ENCODE peak calls at places on chromosomes 11 and 22, in nine cellular contexts. W, U, K, V, Z, B, R, G and L are unnamed samples.

GRCh38 chr11:14082338-14082737 is 119.8 kb downstream of the SPON1 start:
- DNase-seq in W (peak; percentile 18), U (no peak), K (no peak), V (no peak), Z (no peak), B (no peak), R (no peak), G (no peak), L (no peak)

GRCh38 chr11:16169946-16170345 is 186.4 kb downstream of the SOX6 start:
- DNase-seq in W (no peak), U (no peak), K (no peak), V (no peak), Z (no peak), B (no peak), R (no peak), G (no peak), L (no peak)

GRCh38 chr11:112590778-112591177 is 330.1 kb upstream of the PLET1 start:
- DNase-seq in W (peak; percentile 11), U (peak; percentile 50), K (no peak), V (no peak), Z (no peak), B (no peak), R (no peak), G (no peak), L (no peak)

GRCh38 chr11:19196458-19196857 is 5.3 kb downstream of the CSRP3 start:
- DNase-seq in W (no peak), U (no peak), K (no peak), V (peak; percentile 48), Z (no peak), B (no peak), R (no peak), G (no peak), L (no peak)

GRCh38 chr11:6663794-6664478 is 8.3 kb upstream of the DCHS1 start:
- DNase-seq in W (no peak), U (no peak), K (no peak), V (no peak), Z (no peak), B (no peak), R (no peak), G (no peak), L (no peak)

GRCh38 chr11:2092956-2093412 is 46.2 kb downstream of the IGF2 start:
- DNase-seq in W (peak; percentile 51), U (peak; percentile 36), K (peak; percentile 90), V (no peak), Z (peak; percentile 98), B (peak; percentile 59), R (peak; percentile 80), G (peak; percentile 75), L (no peak)

GRCh38 chr11:75324189-75324588 is 27.3 kb downstream of the ARRB1 start:
- DNase-seq in W (no peak), U (no peak), K (no peak), V (no peak), Z (no peak), B (no peak), R (no peak), G (no peak), L (no peak)

GRCh38 chr11:67278135-67278938 is 10.8 kb upstream of the ANKRD13D start:
- DNase-seq in W (no peak), U (no peak), K (peak; percentile 65), V (no peak), Z (no peak), B (no peak), R (peak; percentile 15), G (no peak), L (no peak)

GRCh38 chr22:43993072-43993760 is 30.9 kb upstream of the PARVB start:
- DNase-seq in W (peak; percentile 80), U (peak; percentile 74), K (peak; percentile 66), V (peak; percentile 45), Z (peak; percentile 54), B (peak; percentile 78), R (peak; percentile 58), G (peak; percentile 40), L (peak; percentile 19)

GRCh38 chr11:44630511-44631210 is 65.2 kb downstream of the CD82 start:
- DNase-seq in W (no peak), U (no peak), K (peak; percentile 41), V (no peak), Z (peak; percentile 7), B (no peak), R (no peak), G (peak; percentile 10), L (no peak)

GRCh38 chr11:1857064-1857463 is 4.2 kb downstream of the LSP1 start:
- DNase-seq in W (no peak), U (no peak), K (no peak), V (no peak), Z (no peak), B (no peak), R (no peak), G (no peak), L (no peak)

GRCh38 chr22:30104501-30105156 is 24.4 kb downstream of the HORMAD2 start:
- DNase-seq in W (peak; percentile 20), U (no peak), K (no peak), V (no peak), Z (no peak), B (peak; percentile 15), R (no peak), G (no peak), L (no peak)

GRCh38 chr11:34349882-34350281 is 7.9 kb downstream of the ABTB2 start:
- DNase-seq in W (peak; percentile 30), U (no peak), K (no peak), V (no peak), Z (no peak), B (no peak), R (no peak), G (no peak), L (no peak)

GRCh38 chr11:18132341-18132740 is at the start of gene MRGPRX3:
- DNase-seq in W (no peak), U (peak; percentile 11), K (no peak), V (no peak), Z (no peak), B (peak; percentile 10), R (no peak), G (no peak), L (no peak)

GRCh38 chr22:39716534-39716933 is 146.0 kb downstream of the CACNA1I start:
- DNase-seq in W (no peak), U (no peak), K (no peak), V (no peak), Z (no peak), B (no peak), R (no peak), G (no peak), L (no peak)

GRCh38 chr11:73218830-73219215 is 742 bp downstream of the P2RY2 start:
- DNase-seq in W (no peak), U (no peak), K (no peak), V (no peak), Z (no peak), B (no peak), R (no peak), G (no peak), L (no peak)
- H3K4me3 ChIP-seq in W (no peak overlapping the region), U (peak overlapping the region; percentile 42), K (peak overlapping the region; percentile 52), V (peak overlapping the region; percentile 43), Z (peak overlapping the region; percentile 48), B (no peak overlapping the region), R (no peak overlapping the region), G (peak overlapping the region; percentile 62), L (no peak overlapping the region)

GRCh38 chr11:35553831-35554230 is 28.4 kb upstream of the PAMR1 start:
- DNase-seq in W (peak; percentile 84), U (peak; percentile 54), K (no peak), V (peak; percentile 2), Z (no peak), B (peak; percentile 97), R (no peak), G (no peak), L (no peak)

GRCh38 chr11:35555238-35555887 is 29.9 kb upstream of the PAMR1 start:
- DNase-seq in W (peak; percentile 89), U (peak; percentile 35), K (no peak), V (no peak), Z (no peak), B (peak; percentile 44), R (no peak), G (no peak), L (no peak)

GRCh38 chr11:35553021-35553420 is 27.6 kb upstream of the PAMR1 start:
- DNase-seq in W (no peak), U (no peak), K (no peak), V (no peak), Z (no peak), B (peak; percentile 56), R (no peak), G (no peak), L (no peak)

GRCh38 chr11:35558468-35558867 is 33.1 kb upstream of the PAMR1 start:
- DNase-seq in W (peak; percentile 33), U (peak; percentile 60), K (no peak), V (no peak), Z (no peak), B (no peak), R (no peak), G (no peak), L (no peak)

DNA sequence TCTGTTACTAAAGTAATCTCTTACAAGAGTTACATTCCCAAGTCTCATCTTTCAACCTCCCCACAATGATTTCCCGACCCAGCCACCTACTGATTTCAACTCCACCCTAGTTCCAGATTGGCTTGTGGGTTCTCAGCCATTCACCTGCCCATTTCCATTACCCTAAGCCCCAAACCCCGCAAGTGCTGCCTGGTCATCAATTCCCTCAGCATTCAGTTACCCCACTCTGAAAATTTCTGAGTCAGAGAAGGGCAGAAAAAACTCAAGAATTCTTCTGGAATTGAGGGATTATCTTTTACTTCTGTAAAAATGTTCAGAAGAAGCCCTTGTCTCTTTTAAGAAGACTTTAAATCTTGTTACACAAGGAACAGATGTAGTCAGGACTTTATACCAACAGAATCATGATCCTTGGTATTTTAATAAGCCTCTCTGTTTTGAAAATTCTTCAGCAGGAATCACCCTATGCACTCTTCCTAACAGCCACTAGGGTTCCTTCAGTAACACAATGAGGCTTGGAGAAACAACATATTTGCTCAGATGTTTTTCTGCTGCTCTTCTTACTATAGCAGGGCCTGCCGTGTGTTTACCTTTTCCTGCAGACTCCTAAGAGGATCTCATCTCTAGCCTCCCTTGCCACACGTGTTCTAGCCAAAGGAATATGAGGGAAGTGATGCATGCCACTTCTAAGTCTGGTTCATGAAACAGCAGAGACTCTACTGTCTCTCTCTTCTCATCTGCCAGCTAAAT is 29.2 kb upstream of the PAMR1 start:
- DNase-seq in W (peak; percentile 73), U (peak; percentile 32), K (no peak), V (peak; percentile 8), Z (no peak), B (peak; percentile 82), R (no peak), G (no peak), L (no peak)
- TF ChIP-seq CTCF in W (peak; percentile 55), U (peak; percentile 51), K (no peak), V (peak; percentile 10), Z (no peak), B (peak; percentile 65), R (no peak), G (no peak), L (peak; percentile 33)

DNA sequence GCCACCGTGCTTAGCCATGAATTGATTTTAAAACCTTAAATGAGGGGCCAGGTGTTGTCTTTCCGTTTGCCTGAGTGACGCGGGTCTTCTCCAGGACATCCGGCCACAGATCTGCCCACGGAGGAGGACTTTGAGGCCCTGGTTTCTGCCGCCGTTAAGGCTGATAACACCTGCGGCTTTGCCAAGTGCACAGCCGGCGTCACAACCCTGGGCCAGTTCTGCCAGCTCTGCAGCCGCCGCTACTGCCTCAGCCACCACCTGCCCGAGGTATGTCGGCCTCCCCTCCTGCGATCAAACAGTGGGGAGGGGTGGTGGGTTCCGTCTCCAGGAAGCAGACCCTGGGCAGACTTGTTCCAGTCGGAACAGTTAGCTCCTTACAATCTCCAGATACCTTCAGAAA is 34.4 kb downstream of the IGHMBP2 start:
- DNase-seq in W (no peak), U (no peak), K (no peak), V (no peak), Z (no peak), B (no peak), R (no peak), G (no peak), L (no peak)
- H3K4me3 ChIP-seq in W (no peak overlapping the region), U (no peak overlapping the region), K (no peak overlapping the region), V (no peak overlapping the region), Z (no peak overlapping the region), B (no peak overlapping the region), R (no peak overlapping the region), G (no peak overlapping the region), L (no peak overlapping the region)

GRCh38 chr22:41543854-41544670 is at the start of gene POLR3H:
- DNase-seq in W (peak; percentile 100), U (peak; percentile 97), K (peak; percentile 100), V (peak; percentile 93), Z (peak; percentile 99), B (peak; percentile 99), R (peak; percentile 98), G (peak; percentile 99), L (peak; percentile 94)
- TF ChIP-seq CTCF in W (peak; percentile 62), U (peak; percentile 53), K (peak; percentile 66), V (peak; percentile 70), Z (peak; percentile 59), B (peak; percentile 63), R (no peak), G (peak; percentile 62), L (peak; percentile 68)